ENCODE peak calls at places on chromosomes 1 and 21, in nine cellular contexts. L is A549; M is T follicular helper cell; Z is Calu3; P is BJ; H is activated T-cell treated with anti-CD3 and anti-CD28 coated beads for 24 hours; E is central memory CD8-positive, alpha-beta T cell; B is fibroblast of the aortic adventitia; S is body of pancreas. I is an unnamed sample.
A peak's percentile ranks its signal among the peaks of the same experiment; 100 is the strongest.

GRCh38 chr1:15799928-15800835 is 7.3 kb downstream of the UQCRHL start:
- DNase-seq in S (peak; percentile 87), P (no peak), Z (peak; percentile 88), E (no peak), L (peak; percentile 89), B (peak; percentile 50), M (no peak), H (no peak), I (no peak)

GRCh38 chr1:64486193-64486592 is 16.3 kb downstream of the CACHD1 start:
- DNase-seq in S (no peak), H (no peak), Z (no peak), E (no peak), B (no peak), M (no peak), P (no peak), L (no peak), I (no peak)

GRCh38 chr1:7671146-7671465 is 100.0 kb upstream of the VAMP3 start:
- DNase-seq in L (no peak), P (no peak), Z (no peak), S (no peak), B (no peak), H (no peak), M (no peak), E (no peak), I (no peak)

GRCh38 chr1:176801553-176802020 is 338.6 kb downstream of the PAPPA2 start:
- DNase-seq in B (peak; percentile 39), E (no peak), P (no peak), H (no peak), Z (no peak), S (no peak), L (no peak), M (no peak), I (no peak)

GRCh38 chr1:22250724-22251123 is 107.8 kb upstream of the WNT4 start:
- DNase-seq in E (no peak), H (no peak), S (no peak), M (no peak), P (peak; percentile 39), L (no peak), B (no peak), Z (no peak), I (no peak)

GRCh38 chr1:26335774-26336476 is 18.0 kb downstream of the CRYBG2 start:
- DNase-seq in Z (no peak), S (no peak), L (no peak), E (no peak), B (no peak), H (no peak), P (no peak), M (no peak), I (no peak)

GRCh38 chr1:109565241-109565640 is 16.8 kb downstream of the GNAI3 start:
- DNase-seq in S (no peak), B (no peak), L (no peak), Z (no peak), M (no peak), E (no peak), H (no peak), P (no peak), I (no peak)

GRCh38 chr1:158094571-158094970 is 86.1 kb upstream of the CD1D start:
- DNase-seq in S (no peak), Z (no peak), P (no peak), B (no peak), L (no peak), H (no peak), M (no peak), E (no peak), I (no peak)

GRCh38 chr21:45998276-45998701 is 16.7 kb downstream of the COL6A1 start:
- DNase-seq in L (no peak), B (no peak), E (no peak), P (no peak), S (no peak), M (no peak), H (no peak), Z (no peak), I (no peak)

GRCh38 chr1:20399196-20399595 is 86.8 kb downstream of the CAMK2N1 start:
- DNase-seq in E (no peak), M (no peak), H (no peak), S (no peak), L (no peak), Z (no peak), P (no peak), B (no peak), I (no peak)

GRCh38 chr1:149934326-149934725 is 2.4 kb downstream of the MTMR11 start:
- DNase-seq in E (no peak), H (no peak), B (no peak), L (no peak), M (no peak), Z (no peak), S (no peak), P (no peak), I (no peak)

GRCh38 chr1:223815865-223816264 is 29.9 kb downstream of the TP53BP2 start:
- DNase-seq in B (no peak), P (no peak), E (no peak), Z (no peak), M (no peak), S (no peak), H (no peak), L (no peak), I (no peak)

GRCh38 chr1:177307771-177308170 is 137.0 kb downstream of the BRINP2 start:
- DNase-seq in Z (no peak), S (no peak), L (no peak), B (peak; percentile 41), H (no peak), M (no peak), E (no peak), P (no peak), I (no peak)

GRCh38 chr1:5992034-5992813 is at the start of gene NPHP4:
- DNase-seq in Z (peak; percentile 96), E (peak; percentile 99), P (peak; percentile 99), M (peak; percentile 99), B (peak; percentile 100), H (peak; percentile 100), L (peak; percentile 99), S (peak; percentile 100), I (peak; percentile 99)

GRCh38 chr1:88068407-88068806 is 615.7 kb upstream of the PKN2 start:
- DNase-seq in B (no peak), P (no peak), M (no peak), L (no peak), H (no peak), S (no peak), Z (no peak), E (no peak), I (no peak)

GRCh38 chr1:56817716-56818463 is 1.3 kb downstream of the FYB2 start:
- DNase-seq in Z (no peak), P (no peak), M (no peak), S (no peak), L (no peak), E (no peak), B (peak; percentile 41), H (no peak), I (no peak)